ENCODE peak calls at places on chromosomes 5 and 9, in seven cellular contexts. Z is GM23248, N is neural progenitor cell, V is HCT116, O is PC-3, I is GM23338, W is hepatocyte. D is an unnamed sample.

GRCh38 chr5:55303238-55303690 is 4.2 kb downstream of the DHX29 start:
- DNase-seq in Z (peak; percentile 95), V (no peak), I (no peak), N (no peak), W (no peak), O (peak; percentile 52), D (no peak)

GRCh38 chr9:84871983-84872382 is 202.5 kb downstream of the NTRK2 start:
- DNase-seq in N (no peak), O (no peak), V (no peak), Z (no peak), W (no peak), I (no peak), D (peak; percentile 36)

GRCh38 chr5:149237662-149238061 is 34.0 kb upstream of the AFAP1L1 start:
- DNase-seq in Z (no peak), O (peak; percentile 27), W (no peak), N (peak; percentile 23), V (no peak), I (peak; percentile 57), D (no peak)

GRCh38 chr5:32329395-32329834 is 16.7 kb upstream of the MTMR12 start:
- DNase-seq in O (peak; percentile 64), W (peak; percentile 71), V (peak; percentile 54), Z (peak; percentile 81), N (peak; percentile 63), I (peak; percentile 89), D (peak; percentile 73)

GRCh38 chr5:138967806-138968448 is 92.8 kb upstream of the LRRTM2 start:
- DNase-seq in O (no peak), I (no peak), Z (peak; percentile 57), N (no peak), V (peak; percentile 18), W (no peak), D (no peak)

GRCh38 chr5:130222638-130223037 is 318.4 kb downstream of the CHSY3 start:
- DNase-seq in Z (no peak), I (no peak), O (peak; percentile 39), V (no peak), N (no peak), W (no peak), D (no peak)

GRCh38 chr5:174172104-174172965 is 126.8 kb downstream of the NSG2 start:
- DNase-seq in Z (no peak), W (no peak), O (no peak), V (no peak), N (peak; percentile 91), I (peak; percentile 78), D (no peak)

GRCh38 chr9:81759680-81760215 is 70.4 kb upstream of the TLE1 start:
- DNase-seq in O (peak; percentile 88), V (peak; percentile 21), Z (peak; percentile 93), W (peak; percentile 81), N (no peak), I (no peak), D (no peak)

GRCh38 chr5:142902188-142902965 is 132.2 kb downstream of the ARHGAP26 start:
- DNase-seq in N (no peak), Z (no peak), O (no peak), V (no peak), W (no peak), I (no peak), D (no peak)

GRCh38 chr9:130925050-130925678 is 13.9 kb downstream of the FIBCD1 start:
- DNase-seq in W (no peak), N (no peak), V (no peak), I (no peak), Z (no peak), O (no peak), D (no peak)

GRCh38 chr5:54514269-54514668 is 3.3 kb upstream of the SNX18 start:
- DNase-seq in O (no peak), I (peak; percentile 33), V (peak; percentile 12), W (no peak), N (peak; percentile 34), Z (peak; percentile 43), D (peak; percentile 46)

GRCh38 chr9:37104183-37104889 is 16.0 kb upstream of the ZCCHC7 start:
- DNase-seq in W (peak; percentile 62), Z (peak; percentile 95), O (peak; percentile 56), I (no peak), N (no peak), V (no peak), D (peak; percentile 20)

GRCh38 chr5:41452506-41452905 is 57.9 kb downstream of the PLCXD3 start:
- DNase-seq in Z (no peak), V (no peak), O (no peak), I (no peak), W (no peak), N (no peak), D (no peak)

GRCh38 chr5:41445937-41446563 is 64.4 kb downstream of the PLCXD3 start:
- DNase-seq in Z (peak; percentile 74), N (no peak), W (no peak), V (no peak), O (no peak), I (no peak), D (no peak)

DNA sequence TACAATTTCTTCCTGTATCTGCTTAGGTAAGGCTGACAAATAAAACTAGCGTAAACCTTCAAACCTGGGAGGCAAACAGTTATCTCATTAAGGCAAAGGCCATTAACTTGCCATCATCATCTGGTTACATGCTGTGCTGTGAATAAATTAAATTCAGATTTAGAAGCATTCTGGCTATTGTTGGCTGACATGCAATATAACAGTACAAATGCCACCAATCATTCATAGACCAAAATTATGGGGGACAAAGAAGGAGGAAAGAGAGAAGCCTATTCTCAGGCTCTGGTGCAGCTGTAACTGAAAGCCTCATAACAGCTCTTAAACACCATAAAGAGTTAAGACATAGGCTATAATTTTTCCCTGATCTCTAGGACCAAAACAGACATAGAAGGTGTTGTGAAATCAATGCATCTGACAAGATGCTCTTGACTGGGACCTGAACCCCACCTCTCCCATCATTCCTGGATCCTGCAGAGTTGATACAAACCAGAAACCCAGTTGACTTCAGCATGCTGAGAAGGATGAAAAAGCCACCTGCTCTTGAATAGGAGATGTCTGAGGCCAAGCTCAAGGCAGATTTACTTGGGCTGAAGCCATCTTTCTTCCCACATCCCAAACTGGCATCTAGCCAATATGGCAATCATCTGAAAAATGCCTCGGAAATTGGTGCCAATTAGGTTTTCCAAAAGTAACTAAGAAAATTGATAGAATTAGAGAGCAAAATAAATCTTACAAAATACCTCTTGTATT is 62.5 kb downstream of the PLCXD3 start:
- DNase-seq in O (no peak), I (no peak), N (no peak), V (no peak), W (no peak), Z (no peak), D (no peak)
- TF ChIP-seq EZH2phosphoT487 in O (no peak), I (no peak), N (no peak), V (no peak), W (no peak), Z (no peak), D (no peak)

GRCh38 chr5:107265268-107265667 is 405.5 kb downstream of the EFNA5 start:
- DNase-seq in N (no peak), Z (no peak), I (no peak), W (no peak), V (no peak), O (no peak), D (no peak)

GRCh38 chr5:107257885-107258520 is 412.7 kb downstream of the EFNA5 start:
- DNase-seq in N (no peak), W (no peak), Z (no peak), O (peak; percentile 83), V (no peak), I (no peak), D (peak; percentile 44)

GRCh38 chr5:107266100-107266499 is 404.6 kb downstream of the EFNA5 start:
- DNase-seq in I (no peak), N (no peak), W (no peak), O (no peak), Z (no peak), V (no peak), D (no peak)

GRCh38 chr5:107268241-107268640 is 402.5 kb downstream of the EFNA5 start:
- DNase-seq in Z (no peak), W (no peak), N (no peak), O (no peak), I (no peak), V (no peak), D (no peak)

DNA sequence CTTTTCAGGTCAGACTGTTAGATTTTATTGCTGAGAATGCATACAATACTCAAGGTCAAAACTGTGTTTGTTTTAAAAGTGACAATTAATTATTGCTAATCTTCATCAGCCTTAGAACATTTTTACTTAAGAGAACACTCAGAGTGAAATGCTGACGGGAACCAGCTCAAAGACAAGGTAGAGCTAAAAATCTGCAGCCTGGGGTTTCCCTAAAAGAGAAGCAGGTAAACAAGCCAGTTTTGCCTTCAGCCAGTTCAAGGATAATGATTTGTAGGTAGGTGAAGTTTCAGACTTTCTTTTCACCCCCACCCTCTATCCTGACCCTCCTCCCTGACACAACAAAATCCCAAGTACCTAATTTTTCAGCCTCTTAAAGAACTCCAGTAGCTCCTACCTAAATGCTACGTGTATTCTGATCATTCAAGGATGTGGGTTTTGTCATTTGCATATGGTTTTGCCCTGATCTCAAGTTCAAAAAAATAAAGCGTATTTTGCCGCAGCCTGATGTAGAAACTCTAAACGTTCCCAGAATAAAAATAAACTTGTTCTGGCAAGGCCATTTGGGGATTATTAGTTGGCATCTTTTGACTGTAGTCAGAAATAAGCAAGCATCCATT is 407.2 kb downstream of the EFNA5 start:
- DNase-seq in V (no peak), W (no peak), N (no peak), I (no peak), Z (no peak), O (no peak), D (peak; percentile 68)
- H2AFZ ChIP-seq in V (no peak overlapping the region), W (no peak overlapping the region), N (no peak overlapping the region), I (no peak overlapping the region), Z (no peak overlapping the region), O (no peak overlapping the region), D (no peak overlapping the region)

GRCh38 chr5:196350-196749 is 5.1 kb downstream of the LRRC14B start:
- DNase-seq in I (no peak), W (no peak), O (no peak), N (no peak), V (no peak), Z (no peak), D (peak; percentile 4)
- TF ChIP-seq EZH2phosphoT487 in I (no peak), W (no peak), O (no peak), N (no peak), V (no peak), Z (no peak), D (no peak)

GRCh38 chr5:97150401-97150800 is 8.0 kb upstream of the LIX1 start:
- DNase-seq in Z (no peak), O (no peak), W (no peak), N (no peak), V (no peak), I (no peak), D (no peak)
- H2AFZ ChIP-seq in Z (no peak overlapping the region), O (no peak overlapping the region), W (no peak overlapping the region), N (no peak overlapping the region), V (no peak overlapping the region), I (no peak overlapping the region), D (no peak overlapping the region)

D was measured in MM.1S.